ENCODE peak calls at places on chromosome 7, in eight cellular contexts. M is cardiac muscle cell; J is NCI-H1417; B is activated CD4-positive, alpha-beta T cell treated with anti-CD3 and anti-CD28 coated beads for 1 hour; A is ascending aorta; D is bronchial epithelial cell; H is smooth muscle cell of the brain vasculature; S is AG10803. Y is an unnamed sample.

GRCh38 chr7:83677180-83677866 is 28.4 kb upstream of the SEMA3E start:
- DNase-seq in M (no peak), S (peak; percentile 73), A (no peak), D (peak; percentile 93), J (peak; percentile 40), B (no peak), H (peak; percentile 93), Y (peak; percentile 79)

GRCh38 chr7:2754086-2754485 is 66.1 kb downstream of the AMZ1 start:
- DNase-seq in D (no peak), B (no peak), S (no peak), A (no peak), M (no peak), H (no peak), J (no peak), Y (no peak)

GRCh38 chr7:75715864-75716263 is 22.9 kb downstream of the HIP1 start:
- DNase-seq in D (no peak), J (no peak), M (no peak), S (no peak), B (no peak), H (no peak), A (no peak), Y (no peak)

GRCh38 chr7:124718032-124718766 is 47.4 kb downstream of the GPR37 start:
- DNase-seq in D (peak; percentile 29), M (no peak), A (no peak), B (no peak), J (no peak), H (no peak), S (no peak), Y (no peak)

GRCh38 chr7:154785898-154786297 is 217.0 kb downstream of the PAXIP1 start:
- DNase-seq in B (no peak), J (no peak), M (no peak), A (no peak), D (no peak), S (no peak), H (no peak), Y (no peak)

GRCh38 chr7:96417784-96418183 is 95.9 kb upstream of the SLC25A13 start:
- DNase-seq in S (no peak), H (no peak), B (no peak), A (no peak), M (no peak), D (no peak), J (no peak), Y (no peak)

GRCh38 chr7:135349746-135350145 is 116.1 kb downstream of the STRA8 start:
- DNase-seq in S (no peak), A (no peak), H (no peak), J (no peak), M (no peak), B (no peak), D (peak; percentile 35), Y (no peak)

GRCh38 chr7:24441331-24442059 is 131.8 kb upstream of the PALS2 start:
- DNase-seq in S (no peak), J (no peak), B (no peak), H (no peak), M (no peak), D (no peak), A (no peak), Y (no peak)

GRCh38 chr7:26417911-26418413 is 126.3 kb downstream of the SNX10 start:
- DNase-seq in H (no peak), M (no peak), S (no peak), A (no peak), B (no peak), D (no peak), J (no peak), Y (no peak)

GRCh38 chr7:127704211-127704610 is 52.2 kb downstream of the SND1 start:
- DNase-seq in S (no peak), A (no peak), B (no peak), M (no peak), D (no peak), H (no peak), J (no peak), Y (no peak)

GRCh38 chr7:133781481-133782090 is 345.6 kb upstream of the LRGUK start:
- DNase-seq in S (no peak), M (no peak), J (no peak), B (no peak), A (no peak), D (no peak), H (no peak), Y (no peak)

GRCh38 chr7:27102578-27103442 is at the start of gene HOXA2:
- DNase-seq in J (no peak), H (no peak), D (no peak), S (no peak), A (no peak), B (no peak), M (no peak), Y (no peak)

GRCh38 chr7:158016171-158017087 is 571.2 kb downstream of the PTPRN2 start:
- DNase-seq in S (no peak), B (no peak), H (no peak), A (no peak), J (peak; percentile 79), D (no peak), M (peak; percentile 25), Y (no peak)

GRCh38 chr7:112211348-112211907 is 4.9 kb downstream of the ZNF277 start:
- DNase-seq in M (no peak), D (peak; percentile 57), B (no peak), H (no peak), J (no peak), S (peak; percentile 72), A (no peak), Y (no peak)

Y was measured in RWPE1.